ENCODE peak calls at places on chromosomes 1 and 21, in seven cellular contexts. One of them, this sample, is unnamed.

GRCh38 chr1:232571523-232571922 is 58.4 kb downstream of the SIPA1L2 start:
- DNase-seq in cardiac muscle cell: no peak
- DNase-seq in NCI-H2029: no peak
- DNase-seq in germinal center: no peak
- DNase-seq in HEK293T: no peak
- DNase-seq in aorta: no peak
- DNase-seq in T-helper 17 cell: no peak
- DNase-seq in this sample: no peak

GRCh38 chr1:41245659-41246058 is 3.6 kb upstream of the SCMH1 start:
- DNase-seq in cardiac muscle cell: no peak
- DNase-seq in NCI-H2029: no peak
- DNase-seq in germinal center: no peak
- DNase-seq in HEK293T: no peak
- DNase-seq in aorta: no peak
- DNase-seq in T-helper 17 cell: no peak
- DNase-seq in this sample: no peak

GRCh38 chr21:28615276-28615675 is 377.4 kb downstream of the LTN1 start:
- DNase-seq in cardiac muscle cell: no peak
- DNase-seq in NCI-H2029: no peak
- DNase-seq in germinal center: no peak
- DNase-seq in HEK293T: no peak
- DNase-seq in aorta: no peak
- DNase-seq in T-helper 17 cell: no peak
- DNase-seq in this sample: no peak

GRCh38 chr1:148434832-148435231 is 48.3 kb downstream of the PPIAL4G start:
- DNase-seq in cardiac muscle cell: no peak
- DNase-seq in NCI-H2029: no peak
- DNase-seq in germinal center: no peak
- DNase-seq in HEK293T: no peak
- DNase-seq in aorta: no peak
- DNase-seq in T-helper 17 cell: no peak
- DNase-seq in this sample: no peak

GRCh38 chr1:65042467-65042866 is 76.1 kb upstream of the JAK1 start:
- DNase-seq in cardiac muscle cell: no peak
- DNase-seq in NCI-H2029: no peak
- DNase-seq in germinal center: no peak
- DNase-seq in HEK293T: no peak
- DNase-seq in aorta: no peak
- DNase-seq in T-helper 17 cell: no peak
- DNase-seq in this sample: no peak

GRCh38 chr21:44657635-44658183 is at the start of gene KRTAP12-3:
- DNase-seq in cardiac muscle cell: no peak
- DNase-seq in NCI-H2029: no peak
- DNase-seq in germinal center: no peak
- DNase-seq in HEK293T: no peak
- DNase-seq in aorta: no peak
- DNase-seq in T-helper 17 cell: peak; percentile 51
- DNase-seq in this sample: no peak

GRCh38 chr1:209871006-209871405 is 43.2 kb downstream of the UTP25 start:
- DNase-seq in cardiac muscle cell: no peak
- DNase-seq in NCI-H2029: no peak
- DNase-seq in germinal center: no peak
- DNase-seq in HEK293T: no peak
- DNase-seq in aorta: no peak
- DNase-seq in T-helper 17 cell: no peak
- DNase-seq in this sample: no peak

GRCh38 chr21:29382029-29382654 is 83.4 kb downstream of the BACH1 start:
- DNase-seq in cardiac muscle cell: no peak
- DNase-seq in NCI-H2029: no peak
- DNase-seq in germinal center: no peak
- DNase-seq in HEK293T: no peak
- DNase-seq in aorta: no peak
- DNase-seq in T-helper 17 cell: no peak
- DNase-seq in this sample: no peak

GRCh38 chr21:27771938-27772505 is 805.1 kb upstream of the ADAMTS5 start:
- DNase-seq in cardiac muscle cell: no peak
- DNase-seq in NCI-H2029: no peak
- DNase-seq in germinal center: no peak
- DNase-seq in HEK293T: no peak
- DNase-seq in aorta: no peak
- DNase-seq in T-helper 17 cell: no peak
- DNase-seq in this sample: no peak

GRCh38 chr21:15978158-15978805 is 248.5 kb downstream of the USP25 start:
- DNase-seq in cardiac muscle cell: peak; percentile 55
- DNase-seq in NCI-H2029: no peak
- DNase-seq in germinal center: no peak
- DNase-seq in HEK293T: no peak
- DNase-seq in aorta: no peak
- DNase-seq in T-helper 17 cell: no peak
- DNase-seq in this sample: no peak

GRCh38 chr1:63936276-63936675 is 162.5 kb downstream of the ROR1 start:
- DNase-seq in cardiac muscle cell: no peak
- DNase-seq in NCI-H2029: no peak
- DNase-seq in germinal center: no peak
- DNase-seq in HEK293T: no peak
- DNase-seq in aorta: no peak
- DNase-seq in T-helper 17 cell: no peak
- DNase-seq in this sample: no peak

GRCh38 chr1:225962440-225962975 is 21.5 kb upstream of the LEFTY2 start:
- DNase-seq in cardiac muscle cell: peak; percentile 78
- DNase-seq in NCI-H2029: no peak
- DNase-seq in germinal center: peak; percentile 80
- DNase-seq in HEK293T: peak; percentile 93
- DNase-seq in aorta: no peak
- DNase-seq in T-helper 17 cell: peak; percentile 37
- DNase-seq in this sample: peak; percentile 74

GRCh38 chr1:34985063-34985770 is at the start of gene TMEM35B:
- DNase-seq in cardiac muscle cell: peak; percentile 69
- DNase-seq in NCI-H2029: peak; percentile 8
- DNase-seq in germinal center: peak; percentile 79
- DNase-seq in HEK293T: peak; percentile 63
- DNase-seq in aorta: peak; percentile 93
- DNase-seq in T-helper 17 cell: peak; percentile 65
- DNase-seq in this sample: peak; percentile 33

GRCh38 chr1:4494558-4494957 is 159.9 kb upstream of the AJAP1 start:
- DNase-seq in cardiac muscle cell: no peak
- DNase-seq in NCI-H2029: no peak
- DNase-seq in germinal center: no peak
- DNase-seq in HEK293T: no peak
- DNase-seq in aorta: peak; percentile 59
- DNase-seq in T-helper 17 cell: no peak
- DNase-seq in this sample: no peak

GRCh38 chr1:218717611-218718010 is 372.5 kb downstream of the TGFB2 start:
- DNase-seq in cardiac muscle cell: no peak
- DNase-seq in NCI-H2029: no peak
- DNase-seq in germinal center: no peak
- DNase-seq in HEK293T: no peak
- DNase-seq in aorta: no peak
- DNase-seq in T-helper 17 cell: no peak
- DNase-seq in this sample: no peak

This sample was measured in neural crest cell.